ENCODE peak calls at places on chromosomes 6 and 20, in five cellular contexts. Z, A, J, M and G are unnamed samples.
A peak's percentile ranks its signal among the peaks of the same experiment; 100 is the strongest.

GRCh38 chr20:10644458-10645204 is 29.2 kb downstream of the JAG1 start:
- DNase-seq in A (no peak), J (peak; percentile 74), M (no peak), Z (peak; percentile 48), G (no peak)

GRCh38 chr6:132130530-132131298 is 179.5 kb upstream of the CCN2 start:
- DNase-seq in Z (no peak), A (no peak), M (no peak), J (no peak), G (no peak)

GRCh38 chr6:28693751-28694443 is 168.2 kb downstream of the GPX5 start:
- DNase-seq in J (no peak), M (no peak), A (no peak), Z (no peak), G (no peak)

GRCh38 chr6:119147101-119148053 is 68.9 kb upstream of the FAM184A start:
- DNase-seq in Z (peak; percentile 60), J (no peak), M (peak; percentile 89), A (peak; percentile 92), G (no peak)

GRCh38 chr20:14580426-14581074 is 243.1 kb upstream of the FLRT3 start:
- DNase-seq in J (no peak), Z (no peak), A (no peak), M (no peak), G (no peak)

GRCh38 chr6:82951389-82951788 is 114.3 kb downstream of the UBE3D start:
- DNase-seq in M (no peak), Z (no peak), J (no peak), A (no peak), G (no peak)

GRCh38 chr6:121510568-121511177 is 75.2 kb downstream of the GJA1 start:
- DNase-seq in M (no peak), A (no peak), Z (no peak), J (no peak), G (no peak)

GRCh38 chr6:161079566-161080262 is 88.1 kb downstream of the MAP3K4 start:
- DNase-seq in A (no peak), J (no peak), M (no peak), Z (no peak), G (no peak)

GRCh38 chr20:35007891-35008290 is 52.2 kb downstream of the MYH7B start:
- DNase-seq in A (no peak), J (peak; percentile 16), M (no peak), Z (no peak), G (no peak)

GRCh38 chr6:45786243-45786795 is 229.3 kb downstream of the CLIC5 start:
- DNase-seq in J (no peak), M (no peak), Z (no peak), A (no peak), G (no peak)

GRCh38 chr20:10508060-10508459 is 73.0 kb downstream of the SLX4IP start:
- DNase-seq in J (no peak), A (no peak), M (no peak), Z (no peak), G (no peak)

GRCh38 chr6:37787216-37787615 is 32.3 kb upstream of the ZFAND3 start:
- DNase-seq in Z (no peak), M (no peak), A (no peak), J (no peak), G (no peak)

GRCh38 chr6:77456531-77457248 is 6.6 kb downstream of the HTR1B start:
- DNase-seq in J (no peak), Z (no peak), A (peak; percentile 12), M (no peak), G (no peak)

GRCh38 chr20:59831901-59832240 is 101.6 kb downstream of the SYCP2 start:
- DNase-seq in Z (no peak), A (no peak), J (peak; percentile 11), M (no peak), G (no peak)

GRCh38 chr6:129685640-129686031 is 24.3 kb downstream of the ARHGAP18 start:
- DNase-seq in J (no peak), M (no peak), A (no peak), Z (no peak), G (no peak)

DNA sequence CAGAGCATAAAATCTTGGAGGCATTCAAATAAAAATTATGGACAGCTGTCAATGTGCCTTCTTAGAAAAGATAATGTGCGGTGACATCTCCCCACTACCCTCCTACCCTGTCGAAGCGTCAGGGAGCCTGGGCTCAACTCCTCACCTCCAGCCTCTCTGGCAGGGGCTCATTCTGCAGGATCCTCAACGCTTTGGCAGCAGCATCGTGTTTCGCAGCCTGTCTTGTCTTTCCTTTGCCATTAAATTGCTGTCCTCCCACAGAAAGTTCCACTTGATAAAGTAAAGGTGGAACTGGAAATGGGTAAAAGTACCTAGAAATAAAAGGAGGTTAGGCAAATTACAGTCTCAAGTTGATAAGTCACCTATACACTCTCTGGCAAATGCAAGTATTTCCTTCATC is 36.7 kb downstream of the STAU1 start:
- DNase-seq in J (no peak), Z (no peak), A (no peak), M (no peak), G (no peak)
- TF ChIP-seq FOXM1 in J (no peak), Z (no peak), A (no peak), M (no peak), G (no peak)

DNA sequence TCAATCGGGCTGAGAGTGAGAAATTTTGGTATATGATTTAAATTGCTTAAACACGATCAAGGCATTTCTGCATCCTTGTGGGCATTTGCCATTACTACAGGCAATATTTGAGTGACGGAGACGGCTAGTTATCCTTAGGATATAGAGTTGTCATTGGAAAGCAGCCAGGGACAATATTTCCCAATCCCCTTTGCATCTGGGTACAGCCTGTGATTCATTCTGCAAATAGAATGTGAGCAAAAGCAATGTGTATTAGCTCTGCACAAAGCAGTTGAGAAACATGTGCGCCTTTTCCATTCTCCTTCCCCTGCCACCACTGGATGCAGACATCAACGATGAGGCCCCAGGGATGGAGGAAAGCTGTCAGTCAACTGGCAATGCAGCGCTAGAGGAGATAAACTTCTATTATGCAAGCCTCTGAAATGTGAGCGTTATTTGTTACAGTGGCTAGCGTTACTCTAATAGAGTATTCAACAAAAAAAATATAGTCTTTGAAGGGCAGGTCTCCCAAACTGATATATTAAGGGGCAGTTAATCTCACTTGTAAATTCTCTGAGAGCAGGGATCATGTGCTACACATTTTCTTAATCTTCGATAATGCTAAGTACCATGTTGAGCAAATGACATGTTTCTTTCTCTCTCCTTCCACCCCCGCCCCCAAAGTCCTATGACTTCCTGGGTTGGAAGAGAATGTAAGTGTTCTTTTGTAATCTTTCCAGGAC is 37.1 kb upstream of the NCOA3 start:
- DNase-seq in J (peak; percentile 22), A (peak; percentile 100), Z (no peak), M (no peak), G (peak; percentile 31)
- TF ChIP-seq FOXM1 in J (no peak), A (no peak), Z (no peak), M (no peak), G (no peak)

DNA sequence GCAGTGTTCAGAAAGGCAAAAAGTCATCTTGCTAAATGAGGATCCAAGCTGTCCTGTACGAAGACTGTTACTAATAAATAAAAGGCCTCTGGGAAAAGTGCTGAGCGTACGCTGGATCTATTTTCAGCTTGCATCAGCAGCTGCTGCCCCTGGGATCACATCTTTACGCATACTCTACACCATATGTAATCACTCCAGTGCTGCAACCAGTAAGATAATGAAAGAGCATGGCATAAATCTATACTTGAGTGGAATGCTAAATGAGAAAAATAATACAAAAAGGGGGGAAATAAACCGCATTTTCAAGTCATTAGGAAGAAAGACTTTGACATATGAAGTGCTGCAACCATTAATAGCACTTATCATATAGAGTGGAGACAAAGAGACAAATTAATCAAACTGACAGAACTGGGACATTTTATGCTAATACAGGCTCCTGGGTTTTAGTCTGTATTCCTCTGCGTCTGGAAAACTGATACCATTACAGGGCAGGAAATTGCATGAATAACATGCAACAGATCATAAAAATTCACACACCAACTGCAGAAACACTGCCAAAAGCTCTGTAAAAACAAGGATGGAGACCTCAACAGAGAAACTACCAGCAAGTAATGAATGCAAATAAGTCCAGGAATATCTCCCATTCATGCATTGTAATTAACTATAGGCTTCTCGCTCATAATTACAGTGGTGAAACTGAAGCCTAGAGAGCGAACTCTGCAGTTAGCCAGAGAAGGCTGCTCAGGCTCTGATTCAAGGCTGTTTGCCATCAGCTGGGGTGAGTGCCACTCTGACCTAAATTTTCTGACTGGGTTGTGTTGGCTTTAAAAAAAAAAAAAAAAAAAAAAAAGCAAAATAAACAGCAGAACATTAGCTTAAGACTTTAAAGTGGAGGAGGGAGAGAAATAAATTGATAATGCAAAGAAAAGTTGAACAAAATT is 83.8 kb downstream of the GJA10 start:
- DNase-seq in M (no peak), Z (no peak), J (peak; percentile 54), A (no peak), G (peak; percentile 35)
- TF ChIP-seq FOXM1 in M (no peak), Z (no peak), J (peak; percentile 30), A (no peak), G (no peak)

GRCh38 chr6:3444276-3445088 is 12.4 kb downstream of the SLC22A23 start:
- DNase-seq in M (no peak), A (peak; percentile 62), Z (no peak), J (no peak), G (no peak)

GRCh38 chr6:3440911-3441310 is 15.9 kb downstream of the SLC22A23 start:
- DNase-seq in J (no peak), M (no peak), A (no peak), Z (no peak), G (no peak)

GRCh38 chr6:3439961-3440360 is 16.9 kb downstream of the SLC22A23 start:
- DNase-seq in Z (no peak), M (no peak), J (no peak), A (no peak), G (no peak)

GRCh38 chr6:3443221-3443515 is 13.7 kb downstream of the SLC22A23 start:
- DNase-seq in Z (no peak), J (no peak), A (no peak), M (no peak), G (no peak)

DNA sequence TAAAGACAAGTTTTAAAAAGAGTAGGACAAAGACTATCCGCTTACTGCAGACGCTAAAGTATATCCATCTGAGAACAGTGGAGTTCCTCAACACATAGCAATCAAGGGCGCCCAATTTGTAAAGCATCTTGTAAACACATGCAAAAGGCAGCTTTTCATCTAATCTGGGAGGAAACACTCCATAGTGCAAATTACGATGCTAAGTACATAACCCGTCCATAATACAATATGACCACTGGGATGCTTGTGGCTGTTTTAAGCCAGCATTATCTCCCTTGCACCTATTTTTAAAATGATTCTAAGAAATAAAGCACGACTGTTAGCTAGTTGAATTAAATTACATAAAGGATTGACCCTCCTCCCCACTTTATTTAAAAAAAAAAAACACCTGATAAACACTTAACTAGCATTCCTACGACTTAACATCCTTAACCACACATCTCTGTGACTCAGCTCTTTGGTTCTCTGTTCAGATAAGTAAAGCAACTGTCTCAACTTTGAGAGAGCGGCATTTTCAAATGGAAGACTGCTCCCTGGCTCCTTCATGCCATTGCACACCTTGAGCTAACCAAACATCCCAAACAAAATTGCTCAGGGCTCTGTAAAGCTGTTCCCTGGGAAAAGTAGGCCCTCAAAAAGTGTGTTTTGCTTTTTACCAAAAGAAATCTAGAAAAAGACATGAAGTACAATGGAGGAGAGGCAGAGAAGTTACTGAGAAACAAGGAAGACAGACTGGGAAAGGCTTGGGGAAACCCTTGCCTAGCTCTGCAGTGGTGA is 14.2 kb downstream of the SLC22A23 start:
- DNase-seq in Z (no peak), M (peak; percentile 54), J (no peak), A (no peak), G (no peak)
- TF ChIP-seq FOXM1 in Z (no peak), M (no peak), J (no peak), A (no peak), G (no peak)

GRCh38 chr20:1178623-1179022 is 6.2 kb downstream of the TMEM74B start:
- DNase-seq in Z (no peak), M (no peak), J (no peak), A (no peak), G (no peak)
- TF ChIP-seq FOXM1 in Z (no peak), M (no peak), J (no peak), A (no peak), G (no peak)